ENCODE peak calls at places on chromosome 1, in seven cellular contexts. T is astrocyte; F is CD8-positive, alpha-beta T cell; P is GM12865; Q is fibroblast of lung; C is AG09309; J is lung. D is an unnamed sample.

GRCh38 chr1:109083923-109084322 is 6.6 kb upstream of the TMEM167B start:
- DNase-seq in T (no peak), F (no peak), P (no peak), Q (no peak), C (no peak), J (no peak), D (no peak)

GRCh38 chr1:21613072-21613867 is 55.9 kb downstream of the RAP1GAP start:
- DNase-seq in T (no peak), F (no peak), P (no peak), Q (no peak), C (no peak), J (no peak), D (no peak)

GRCh38 chr1:93876284-93876683 is 2.7 kb downstream of the DNTTIP2 start:
- DNase-seq in T (no peak), F (no peak), P (no peak), Q (no peak), C (no peak), J (no peak), D (no peak)

GRCh38 chr1:109790735-109791494 is 27.2 kb upstream of the EPS8L3 start:
- DNase-seq in T (peak), F (peak), P (peak), Q (peak), C (no peak), J (peak), D (peak)

GRCh38 chr1:228378453-228379164 is 28.0 kb downstream of the TRIM11 start:
- DNase-seq in T (peak), F (peak), P (no peak), Q (peak), C (peak), J (peak), D (peak)

GRCh38 chr1:3524571-3525203 is 70.2 kb downstream of the ARHGEF16 start:
- DNase-seq in T (no peak), F (no peak), P (no peak), Q (no peak), C (no peak), J (no peak), D (no peak)

GRCh38 chr1:4091996-4092395 is 191.9 kb upstream of the C1orf174 start:
- DNase-seq in T (no peak), F (no peak), P (no peak), Q (no peak), C (no peak), J (no peak), D (no peak)

GRCh38 chr1:47722909-47723580 is 274.1 kb downstream of the TRABD2B start:
- DNase-seq in T (no peak), F (no peak), P (no peak), Q (no peak), C (no peak), J (no peak), D (no peak)

GRCh38 chr1:178490136-178490535 is 6.6 kb downstream of the CLEC20A start:
- DNase-seq in T (no peak), F (no peak), P (no peak), Q (no peak), C (no peak), J (no peak), D (no peak)

GRCh38 chr1:64875101-64875500 is 91.2 kb downstream of the JAK1 start:
- DNase-seq in T (no peak), F (no peak), P (no peak), Q (no peak), C (no peak), J (no peak), D (no peak)

GRCh38 chr1:240074422-240074821 is 17.3 kb upstream of the FMN2 start:
- DNase-seq in T (no peak), F (no peak), P (no peak), Q (no peak), C (no peak), J (no peak), D (no peak)

GRCh38 chr1:145889722-145890121 is 4.1 kb upstream of the ANKRD35 start:
- DNase-seq in T (no peak), F (no peak), P (no peak), Q (no peak), C (no peak), J (no peak), D (no peak)

GRCh38 chr1:6592441-6592840 is 10.2 kb downstream of the KLHL21 start:
- DNase-seq in T (no peak), F (no peak), P (no peak), Q (no peak), C (no peak), J (no peak), D (no peak)

GRCh38 chr1:170075186-170075585 is 691 bp upstream of the KIFAP3 start:
- DNase-seq in T (no peak), F (no peak), P (no peak), Q (no peak), C (no peak), J (no peak), D (no peak)

GRCh38 chr1:28592314-28593071 is 428 bp downstream of the RAB42 start:
- DNase-seq in T (no peak), F (no peak), P (no peak), Q (no peak), C (no peak), J (no peak), D (no peak)

GRCh38 chr1:221089273-221089672 is 210.0 kb downstream of the HLX start:
- DNase-seq in T (peak), F (no peak), P (no peak), Q (peak), C (no peak), J (no peak), D (no peak)

GRCh38 chr1:213669964-213670691 is 317.6 kb upstream of the PROX1 start:
- DNase-seq in T (no peak), F (peak), P (no peak), Q (no peak), C (no peak), J (no peak), D (no peak)

GRCh38 chr1:41364444-41365319 is 3.4 kb downstream of the FOXO6 start:
- DNase-seq in T (no peak), F (no peak), P (no peak), Q (no peak), C (no peak), J (no peak), D (no peak)

GRCh38 chr1:75615664-75616435 is 4.9 kb upstream of the SLC44A5 start:
- DNase-seq in T (peak), F (no peak), P (no peak), Q (peak), C (no peak), J (peak), D (peak)

GRCh38 chr1:159862557-159862956 is at the start of gene VSIG8:
- DNase-seq in T (no peak), F (no peak), P (no peak), Q (no peak), C (no peak), J (no peak), D (no peak)

GRCh38 chr1:23692308-23692871 is 784 bp downstream of the RPL11 start:
- DNase-seq in T (no peak), F (no peak), P (peak), Q (no peak), C (no peak), J (no peak), D (no peak)

GRCh38 chr1:246778663-246779062 is 54.5 kb downstream of the SCCPDH start:
- DNase-seq in T (no peak), F (no peak), P (no peak), Q (no peak), C (no peak), J (no peak), D (no peak)

DNA sequence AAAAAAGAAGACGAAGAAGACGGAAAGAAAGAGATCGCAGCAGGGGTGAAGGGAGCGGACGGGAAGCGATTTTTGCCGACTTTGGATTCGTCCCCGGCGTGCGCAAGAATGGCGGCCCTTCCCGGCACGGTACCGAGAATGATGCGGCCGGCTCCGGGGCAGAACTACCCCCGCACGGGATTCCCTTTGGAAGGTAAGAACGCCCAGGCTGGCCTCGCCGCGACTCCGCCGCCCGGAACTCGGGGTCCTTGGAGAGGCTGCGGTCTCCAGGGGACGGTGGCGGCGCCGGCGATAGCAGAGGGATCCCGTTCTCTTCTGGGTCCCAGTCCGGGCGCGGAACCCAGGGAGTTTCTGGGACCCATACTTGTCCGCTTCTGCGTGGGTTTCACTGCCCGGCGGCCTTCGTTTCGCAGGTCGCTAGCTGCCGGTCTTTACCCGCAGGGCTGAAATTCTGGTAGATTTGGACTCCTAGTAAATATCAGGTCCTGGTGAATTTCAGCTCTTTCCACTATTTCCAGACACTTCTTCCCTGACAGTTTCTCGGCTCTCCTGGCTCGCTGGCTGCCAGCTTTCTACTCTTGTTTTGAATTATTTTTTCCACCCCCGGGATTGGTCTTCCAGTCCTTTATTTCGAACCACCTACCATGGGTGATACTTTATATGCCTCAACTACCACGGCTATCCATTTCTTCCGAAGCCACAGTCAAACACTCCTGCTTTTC is 1.0 kb downstream of the PAX7 start:
- DNase-seq in T (no peak), F (no peak), P (no peak), Q (no peak), C (no peak), J (no peak), D (no peak)
- H3K4me3 ChIP-seq in T (no peak), F (no peak), P (no peak), Q (no peak), C (no peak), J (no peak), D (no peak)

GRCh38 chr1:151713874-151714273 is 2.7 kb downstream of the CELF3 start:
- DNase-seq in T (no peak), F (no peak), P (no peak), Q (no peak), C (no peak), J (no peak), D (no peak)

GRCh38 chr1:151716771-151717631 is at the start of gene CELF3:
- DNase-seq in T (peak), F (no peak), P (peak), Q (peak), C (no peak), J (no peak), D (peak)

GRCh38 chr1:151716405-151716762 is 219 bp downstream of the CELF3 start:
- DNase-seq in T (no peak), F (no peak), P (no peak), Q (no peak), C (no peak), J (no peak), D (no peak)

GRCh38 chr1:151714820-151715725 is 1.5 kb downstream of the CELF3 start:
- DNase-seq in T (no peak), F (no peak), P (no peak), Q (no peak), C (no peak), J (no peak), D (no peak)

DNA sequence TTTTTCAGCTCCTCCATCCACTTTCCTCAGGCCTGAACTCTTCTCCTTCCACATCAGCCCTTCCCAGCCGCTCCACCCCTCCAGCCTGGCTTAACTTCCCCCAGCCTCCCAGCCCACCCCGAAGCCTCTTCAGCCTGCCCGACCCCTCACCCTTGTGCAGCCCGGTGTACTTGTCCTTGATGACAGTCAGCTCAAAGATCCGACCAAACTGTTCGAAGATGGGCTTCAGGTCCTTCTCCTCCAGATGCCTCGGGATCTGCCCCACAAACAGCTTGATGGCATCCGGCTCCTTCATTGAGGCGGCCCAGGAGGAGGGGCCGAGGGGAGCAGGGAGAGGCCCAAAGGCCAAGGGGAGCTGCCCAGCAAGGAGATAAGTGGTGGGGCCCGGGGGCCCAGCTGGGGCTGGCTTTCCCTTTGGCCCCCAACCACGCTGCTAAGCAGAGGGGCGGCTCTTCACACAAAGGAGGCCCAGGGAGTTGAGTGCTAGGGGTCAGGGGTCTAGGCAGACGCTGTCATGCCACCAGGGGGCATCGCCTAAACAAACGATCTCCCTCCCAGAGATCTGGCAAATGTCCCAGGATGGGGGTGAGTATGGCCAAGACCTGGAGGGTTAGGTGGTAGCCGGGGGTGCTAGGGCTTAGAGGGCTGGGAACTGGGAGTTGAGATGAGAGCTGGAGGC is 738 bp downstream of the CELF3 start:
- DNase-seq in T (no peak), F (no peak), P (peak), Q (no peak), C (no peak), J (no peak), D (no peak)
- TF ChIP-seq CTCF in T (no peak), F (no peak), P (no peak), Q (no peak), C (no peak), J (no peak), D (no peak)

GRCh38 chr1:191174298-191174697 is 696.6 kb upstream of the BRINP3 start:
- DNase-seq in T (no peak), F (no peak), P (peak), Q (no peak), C (no peak), J (no peak), D (no peak)
- H3K4me3 ChIP-seq in T (no peak), F (no peak), P (no peak), Q (no peak), C (no peak), J (no peak), D (no peak)

GRCh38 chr1:197732187-197732586 is 43.1 kb downstream of the DENND1B start:
- DNase-seq in T (no peak), F (no peak), P (no peak), Q (no peak), C (no peak), J (no peak), D (no peak)

GRCh38 chr1:197736689-197737088 is 38.6 kb downstream of the DENND1B start:
- DNase-seq in T (peak), F (no peak), P (no peak), Q (peak), C (peak), J (no peak), D (peak)

GRCh38 chr1:197735461-197735860 is 39.8 kb downstream of the DENND1B start:
- DNase-seq in T (no peak), F (no peak), P (no peak), Q (no peak), C (no peak), J (no peak), D (no peak)

GRCh38 chr1:197733324-197733723 is 42.0 kb downstream of the DENND1B start:
- DNase-seq in T (no peak), F (no peak), P (no peak), Q (no peak), C (no peak), J (no peak), D (no peak)

GRCh38 chr1:197731449-197731848 is 43.8 kb downstream of the DENND1B start:
- DNase-seq in T (no peak), F (no peak), P (no peak), Q (no peak), C (no peak), J (no peak), D (no peak)
- TF ChIP-seq CTCF in T (no peak), F (no peak), P (no peak), Q (no peak), C (no peak), J (no peak), D (no peak)

DNA sequence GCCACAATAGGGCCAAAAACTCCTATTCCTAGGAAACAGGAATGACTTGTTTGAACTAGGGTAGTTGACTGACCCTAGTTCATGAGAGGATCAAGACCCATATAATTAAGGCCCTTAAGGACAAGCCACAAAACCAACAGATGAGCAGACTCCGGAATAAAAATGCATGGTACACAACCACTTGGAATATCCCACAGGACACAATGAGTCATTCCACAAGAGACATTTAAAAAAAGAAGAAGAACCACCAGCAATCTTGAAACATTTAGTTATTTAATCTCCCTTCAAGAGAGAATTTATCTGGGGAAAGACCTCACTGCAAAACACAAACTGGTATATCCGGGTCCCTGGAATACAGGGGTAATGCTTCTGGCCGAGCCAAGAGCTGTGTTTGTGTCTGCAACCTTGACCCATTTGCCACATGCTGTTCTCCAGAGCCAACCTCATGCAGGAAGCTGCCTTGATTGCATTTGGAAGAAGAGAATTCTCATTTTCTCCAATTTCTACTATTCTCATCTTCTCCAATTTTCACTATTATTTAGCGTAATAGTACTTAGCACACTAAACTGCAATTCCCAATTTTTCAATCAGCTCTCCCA is 135.5 kb downstream of the TGFBR3 start:
- DNase-seq in T (peak), F (no peak), P (no peak), Q (peak), C (no peak), J (no peak), D (no peak)
- H3K4me3 ChIP-seq in T (no peak), F (no peak), P (no peak), Q (no peak), C (no peak), J (no peak), D (no peak)

GRCh38 chr1:53137729-53138128 is 4.7 kb downstream of the SLC1A7 start:
- DNase-seq in T (no peak), F (no peak), P (no peak), Q (no peak), C (no peak), J (no peak), D (no peak)
- TF ChIP-seq CTCF in T (no peak), F (no peak), P (no peak), Q (no peak), C (no peak), J (no peak), D (no peak)